ENCODE peak calls at places on chromosomes 7 and 10, in six cellular contexts. One of them, this sample, is unnamed.

GRCh38 chr10:113007343-113007771 is 57.3 kb downstream of the TCF7L2 start:
- DNase-seq in keratinocyte: no peak
- DNase-seq in fibroblast of lung: no peak
- DNase-seq in SJSA1: no peak
- DNase-seq in body of pancreas: no peak
- DNase-seq in fibroblast of the aortic adventitia: no peak
- DNase-seq in this sample: no peak

GRCh38 chr10:125172694-125173093 is 12.3 kb upstream of the CTBP2 start:
- DNase-seq in keratinocyte: no peak
- DNase-seq in fibroblast of lung: no peak
- DNase-seq in SJSA1: no peak
- DNase-seq in body of pancreas: no peak
- DNase-seq in fibroblast of the aortic adventitia: no peak
- DNase-seq in this sample: no peak

GRCh38 chr7:158378978-158379377 is 208.6 kb downstream of the PTPRN2 start:
- DNase-seq in keratinocyte: no peak
- DNase-seq in fibroblast of lung: no peak
- DNase-seq in SJSA1: no peak
- DNase-seq in body of pancreas: no peak
- DNase-seq in fibroblast of the aortic adventitia: no peak
- DNase-seq in this sample: no peak

GRCh38 chr10:86304436-86304835 is 62.2 kb downstream of the GRID1 start:
- DNase-seq in keratinocyte: no peak
- DNase-seq in fibroblast of lung: no peak
- DNase-seq in SJSA1: no peak
- DNase-seq in body of pancreas: no peak
- DNase-seq in fibroblast of the aortic adventitia: no peak
- DNase-seq in this sample: no peak

GRCh38 chr10:28177944-28178637 is 124.8 kb downstream of the MPP7 start:
- DNase-seq in keratinocyte: no peak
- DNase-seq in fibroblast of lung: peak
- DNase-seq in SJSA1: peak
- DNase-seq in body of pancreas: no peak
- DNase-seq in fibroblast of the aortic adventitia: peak
- DNase-seq in this sample: no peak

GRCh38 chr10:110765513-110766375 is 106.0 kb upstream of the PDCD4 start:
- DNase-seq in keratinocyte: no peak
- DNase-seq in fibroblast of lung: peak
- DNase-seq in SJSA1: no peak
- DNase-seq in body of pancreas: no peak
- DNase-seq in fibroblast of the aortic adventitia: peak
- DNase-seq in this sample: no peak

GRCh38 chr7:99331002-99331401 is 5.3 kb downstream of the ARPC1A start:
- DNase-seq in keratinocyte: no peak
- DNase-seq in fibroblast of lung: no peak
- DNase-seq in SJSA1: no peak
- DNase-seq in body of pancreas: no peak
- DNase-seq in fibroblast of the aortic adventitia: no peak
- DNase-seq in this sample: no peak

GRCh38 chr7:124364283-124364682 is 331.4 kb upstream of the TMEM229A start:
- DNase-seq in keratinocyte: no peak
- DNase-seq in fibroblast of lung: no peak
- DNase-seq in SJSA1: no peak
- DNase-seq in body of pancreas: no peak
- DNase-seq in fibroblast of the aortic adventitia: no peak
- DNase-seq in this sample: no peak

GRCh38 chr10:109866168-109866994 is 56.9 kb downstream of the XPNPEP1 start:
- DNase-seq in keratinocyte: no peak
- DNase-seq in fibroblast of lung: peak
- DNase-seq in SJSA1: no peak
- DNase-seq in body of pancreas: no peak
- DNase-seq in fibroblast of the aortic adventitia: no peak
- DNase-seq in this sample: no peak

GRCh38 chr7:125605241-125605640 is 675.6 kb upstream of the POT1 start:
- DNase-seq in keratinocyte: no peak
- DNase-seq in fibroblast of lung: no peak
- DNase-seq in SJSA1: no peak
- DNase-seq in body of pancreas: no peak
- DNase-seq in fibroblast of the aortic adventitia: peak
- DNase-seq in this sample: no peak

GRCh38 chr7:33743594-33743993 is 161.7 kb upstream of the BMPER start:
- DNase-seq in keratinocyte: peak
- DNase-seq in fibroblast of lung: peak
- DNase-seq in SJSA1: no peak
- DNase-seq in body of pancreas: no peak
- DNase-seq in fibroblast of the aortic adventitia: peak
- DNase-seq in this sample: peak

GRCh38 chr7:27269455-27269854 is 26.9 kb downstream of the EVX1 start:
- DNase-seq in keratinocyte: no peak
- DNase-seq in fibroblast of lung: no peak
- DNase-seq in SJSA1: no peak
- DNase-seq in body of pancreas: no peak
- DNase-seq in fibroblast of the aortic adventitia: no peak
- DNase-seq in this sample: no peak

GRCh38 chr7:108528183-108528712 is 2.3 kb upstream of the PNPLA8 start:
- DNase-seq in keratinocyte: no peak
- DNase-seq in fibroblast of lung: no peak
- DNase-seq in SJSA1: no peak
- DNase-seq in body of pancreas: no peak
- DNase-seq in fibroblast of the aortic adventitia: no peak
- DNase-seq in this sample: no peak
- H3K4me3 ChIP-seq in keratinocyte: no peak
- H3K4me3 ChIP-seq in fibroblast of lung: no peak
- H3K4me3 ChIP-seq in SJSA1: no peak
- H3K4me3 ChIP-seq in body of pancreas: no peak
- H3K4me3 ChIP-seq in fibroblast of the aortic adventitia: no peak
- H3K4me3 ChIP-seq in this sample: no peak

DNA sequence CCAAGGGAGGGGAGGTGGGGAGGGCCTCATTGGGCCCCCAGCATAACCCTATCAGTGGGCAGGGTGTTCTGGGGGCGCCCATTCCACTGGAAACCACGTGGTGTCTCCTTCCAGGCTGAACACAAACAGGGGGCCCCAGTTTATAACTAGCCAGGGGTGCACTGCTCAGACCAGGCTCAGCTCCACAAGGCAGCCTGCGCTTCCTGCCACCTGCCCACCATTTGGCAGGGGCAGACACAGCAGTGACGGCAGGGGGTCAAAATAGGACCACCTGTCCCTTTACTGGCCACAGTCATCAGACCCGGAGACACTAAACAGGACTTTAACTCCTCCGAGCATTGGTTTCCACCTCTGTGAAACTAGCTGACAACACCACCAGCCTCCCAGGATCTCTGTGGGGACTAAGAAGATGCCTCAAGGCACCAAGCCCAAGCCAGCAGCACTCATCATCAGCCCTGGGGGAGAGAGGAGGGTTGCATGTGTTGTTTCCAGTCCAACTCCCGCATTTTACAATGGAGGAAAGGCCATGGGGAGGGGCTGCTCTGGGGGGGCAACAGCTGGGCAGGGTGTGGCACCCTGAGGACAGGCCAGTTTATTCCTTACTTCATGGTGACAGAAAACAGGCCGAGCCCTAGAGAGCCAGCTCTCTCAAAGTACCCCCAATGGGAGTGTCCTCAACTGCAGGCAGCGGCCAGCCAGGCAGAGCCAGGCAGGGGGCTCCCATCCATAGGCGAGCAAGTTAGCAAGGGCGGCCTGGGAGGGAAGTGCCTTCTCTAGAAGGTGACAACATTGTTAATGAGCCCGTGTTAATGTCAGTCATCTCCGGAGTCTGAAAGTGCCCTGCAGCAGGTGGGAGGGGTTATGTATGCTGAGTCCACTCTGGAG is 127.6 kb downstream of the TNS3 start:
- DNase-seq in keratinocyte: no peak
- DNase-seq in fibroblast of lung: no peak
- DNase-seq in SJSA1: no peak
- DNase-seq in body of pancreas: peak
- DNase-seq in fibroblast of the aortic adventitia: no peak
- DNase-seq in this sample: no peak
- H3K4me3 ChIP-seq in keratinocyte: no peak
- H3K4me3 ChIP-seq in fibroblast of lung: no peak
- H3K4me3 ChIP-seq in SJSA1: no peak
- H3K4me3 ChIP-seq in body of pancreas: no peak
- H3K4me3 ChIP-seq in fibroblast of the aortic adventitia: no peak
- H3K4me3 ChIP-seq in this sample: no peak

GRCh38 chr7:136386876-136387275 is 409.7 kb upstream of the MTPN start:
- DNase-seq in keratinocyte: no peak
- DNase-seq in fibroblast of lung: peak
- DNase-seq in SJSA1: no peak
- DNase-seq in body of pancreas: no peak
- DNase-seq in fibroblast of the aortic adventitia: no peak
- DNase-seq in this sample: no peak
- H3K4me3 ChIP-seq in keratinocyte: no peak
- H3K4me3 ChIP-seq in fibroblast of lung: no peak
- H3K4me3 ChIP-seq in SJSA1: no peak
- H3K4me3 ChIP-seq in body of pancreas: no peak
- H3K4me3 ChIP-seq in fibroblast of the aortic adventitia: no peak
- H3K4me3 ChIP-seq in this sample: no peak

GRCh38 chr10:119111968-119112515 is 8.1 kb downstream of the DENND10 start:
- DNase-seq in keratinocyte: no peak
- DNase-seq in fibroblast of lung: no peak
- DNase-seq in SJSA1: no peak
- DNase-seq in body of pancreas: no peak
- DNase-seq in fibroblast of the aortic adventitia: peak
- DNase-seq in this sample: no peak
- H3K4me3 ChIP-seq in keratinocyte: no peak
- H3K4me3 ChIP-seq in fibroblast of lung: no peak
- H3K4me3 ChIP-seq in SJSA1: no peak
- H3K4me3 ChIP-seq in body of pancreas: no peak
- H3K4me3 ChIP-seq in fibroblast of the aortic adventitia: no peak
- H3K4me3 ChIP-seq in this sample: no peak

DNA sequence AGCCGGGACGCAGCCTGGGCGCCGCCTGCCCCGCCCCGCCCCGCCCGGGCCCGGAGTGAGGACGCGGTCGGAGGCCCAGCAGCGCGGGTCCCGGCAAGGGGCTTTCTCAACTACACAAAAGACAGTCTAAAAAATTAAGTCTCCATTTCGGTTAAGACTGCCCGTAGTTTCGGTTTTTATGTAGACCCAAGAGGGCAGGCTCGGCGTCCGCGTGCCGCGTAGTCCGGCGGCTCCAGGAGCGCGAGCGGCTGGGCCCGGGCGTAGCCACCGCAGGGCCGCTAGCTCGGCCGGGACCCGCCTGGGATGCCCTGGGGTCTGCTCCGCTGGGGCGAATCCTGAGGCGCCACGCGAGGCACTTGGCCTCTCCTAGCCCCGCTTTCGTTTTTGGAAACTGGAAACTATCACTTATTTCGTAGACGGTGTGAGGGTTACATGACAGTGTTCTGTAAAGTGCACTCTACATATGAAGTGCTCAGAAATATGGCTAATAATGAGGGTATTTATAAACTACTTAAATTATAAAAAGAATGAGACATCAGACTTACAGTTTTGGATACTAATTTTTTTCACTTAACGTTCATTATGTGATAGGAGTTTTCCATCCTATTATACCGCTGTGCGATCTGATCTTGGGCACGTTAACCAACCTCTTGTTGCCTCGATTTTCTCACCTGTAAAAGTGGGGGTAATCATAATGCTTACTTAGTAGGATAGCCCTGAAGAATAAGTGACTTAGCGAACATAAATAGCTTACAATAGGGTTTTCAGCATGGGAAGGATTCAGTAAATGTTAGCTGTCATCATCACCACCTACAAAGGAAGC is 592 bp downstream of the BLVRA start:
- DNase-seq in keratinocyte: no peak
- DNase-seq in fibroblast of lung: peak
- DNase-seq in SJSA1: peak
- DNase-seq in body of pancreas: peak
- DNase-seq in fibroblast of the aortic adventitia: peak
- DNase-seq in this sample: no peak
- H3K4me3 ChIP-seq in keratinocyte: peak
- H3K4me3 ChIP-seq in fibroblast of lung: peak
- H3K4me3 ChIP-seq in SJSA1: peak
- H3K4me3 ChIP-seq in body of pancreas: peak
- H3K4me3 ChIP-seq in fibroblast of the aortic adventitia: peak
- H3K4me3 ChIP-seq in this sample: peak

DNA sequence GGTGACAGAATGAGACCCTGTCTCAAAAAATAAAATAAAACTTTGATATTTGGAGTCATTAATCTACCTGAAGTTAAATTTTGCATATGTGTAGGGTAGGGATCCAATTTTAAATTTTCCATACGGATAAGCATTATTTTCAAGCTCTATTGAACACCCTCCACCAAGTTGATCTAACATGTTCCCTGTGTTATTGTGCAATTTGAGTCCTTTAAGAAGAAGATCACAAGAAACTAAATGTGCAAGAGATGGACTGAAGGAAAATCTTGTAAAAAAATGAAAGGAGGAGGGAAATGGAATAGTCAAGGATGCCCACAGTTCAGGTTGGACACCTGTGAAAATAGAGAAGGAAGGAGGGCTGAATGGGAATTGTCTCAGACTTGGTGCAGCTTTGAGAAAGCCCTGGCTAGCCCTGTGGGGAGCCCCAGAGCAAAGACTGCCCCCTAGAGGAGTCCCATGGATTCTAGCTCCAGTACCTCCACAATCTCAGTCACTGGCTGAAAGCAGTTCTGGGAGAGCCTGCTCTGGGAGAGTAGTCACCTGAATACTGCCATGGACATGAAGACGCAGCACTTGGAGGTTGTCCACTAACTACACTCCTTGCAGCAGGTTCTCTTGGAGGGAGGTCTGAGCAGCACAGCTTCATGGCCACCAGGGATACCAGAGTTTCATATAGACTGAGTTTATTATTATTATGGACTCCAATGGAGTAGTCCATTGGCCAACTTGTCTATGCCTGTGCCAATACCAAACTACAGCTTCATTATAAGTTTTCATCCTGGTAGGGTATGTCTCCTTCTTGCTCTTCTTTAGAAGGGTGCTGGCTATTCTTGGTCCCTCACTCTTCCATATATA is 5.7 kb upstream of the TIAL1 start:
- DNase-seq in keratinocyte: no peak
- DNase-seq in fibroblast of lung: peak
- DNase-seq in SJSA1: peak
- DNase-seq in body of pancreas: no peak
- DNase-seq in fibroblast of the aortic adventitia: peak
- DNase-seq in this sample: no peak
- H3K4me3 ChIP-seq in keratinocyte: no peak
- H3K4me3 ChIP-seq in fibroblast of lung: no peak
- H3K4me3 ChIP-seq in SJSA1: no peak
- H3K4me3 ChIP-seq in body of pancreas: no peak
- H3K4me3 ChIP-seq in fibroblast of the aortic adventitia: no peak
- H3K4me3 ChIP-seq in this sample: no peak

GRCh38 chr7:20777377-20778062 is 9.2 kb downstream of the SP8 start:
- DNase-seq in keratinocyte: no peak
- DNase-seq in fibroblast of lung: no peak
- DNase-seq in SJSA1: no peak
- DNase-seq in body of pancreas: no peak
- DNase-seq in fibroblast of the aortic adventitia: no peak
- DNase-seq in this sample: no peak
- H3K4me3 ChIP-seq in keratinocyte: peak
- H3K4me3 ChIP-seq in fibroblast of lung: no peak
- H3K4me3 ChIP-seq in SJSA1: no peak
- H3K4me3 ChIP-seq in body of pancreas: no peak
- H3K4me3 ChIP-seq in fibroblast of the aortic adventitia: peak
- H3K4me3 ChIP-seq in this sample: no peak

This sample was measured in AG04450.